ENCODE peak calls at places on chromosomes 16 and 17, in eight cellular contexts. B is activated CD8-positive, alpha-beta T cell treated with anti-CD3 and anti-CD28 coated beads, Interleukin-2, amount 10 ng/mL, durations not matched to agents 7 days and 5 days; R is trophoblast cell; O is fibroblast of gingiva; L is GM04504; H is tibial artery; E is CD8-positive, alpha-beta T cell; P is retina. A is an unnamed sample.

GRCh38 chr16:72894291-72895151 is 153.4 kb downstream of the ZFHX3 start:
- DNase-seq in H (peak), L (no peak), O (no peak), B (no peak), E (no peak), P (no peak), R (no peak), A (no peak)

GRCh38 chr17:65813306-65813705 is 251.9 kb upstream of the AXIN2 start:
- DNase-seq in P (no peak), R (no peak), O (peak), H (no peak), L (no peak), E (no peak), B (no peak), A (no peak)

GRCh38 chr16:67883872-67884261 is 818 bp upstream of the NRN1L start:
- DNase-seq in P (peak), L (no peak), R (peak), E (peak), H (peak), B (peak), O (peak), A (peak)

GRCh38 chr16:9526791-9527190 is 435.3 kb downstream of the HAPSTR1 start:
- DNase-seq in R (no peak), B (no peak), L (no peak), O (no peak), P (no peak), E (no peak), H (no peak), A (no peak)

GRCh38 chr17:83099570-83100181 is 20.3 kb downstream of the METRNL start:
- DNase-seq in P (peak), H (peak), L (no peak), E (no peak), R (no peak), B (no peak), O (no peak), A (peak)

GRCh38 chr17:20010099-20010863 is 1.1 kb downstream of the SPECC1 start:
- DNase-seq in H (peak), B (no peak), P (no peak), E (no peak), R (peak), L (no peak), O (peak), A (peak)

GRCh38 chr17:48023408-48024148 is 14.0 kb downstream of the COPZ2 start:
- DNase-seq in L (no peak), O (peak), H (peak), E (peak), B (peak), P (peak), R (peak), A (peak)

GRCh38 chr17:2982854-2983636 is 80.4 kb downstream of the OR1D5 start:
- DNase-seq in O (peak), L (peak), P (peak), E (peak), R (peak), H (peak), B (no peak), A (peak)

GRCh38 chr17:78886954-78887353 is 16.0 kb downstream of the CEP295NL start:
- DNase-seq in E (no peak), L (no peak), H (no peak), O (no peak), B (no peak), R (no peak), P (no peak), A (no peak)

GRCh38 chr17:81427446-81428120 is 32.3 kb downstream of the BAHCC1 start:
- DNase-seq in E (no peak), B (no peak), L (no peak), P (no peak), H (peak), R (no peak), O (no peak), A (no peak)

GRCh38 chr17:17809527-17810373 is 27.0 kb downstream of the SREBF1 start:
- DNase-seq in H (peak), L (no peak), B (no peak), R (peak), E (no peak), P (peak), O (peak), A (no peak)

GRCh38 chr16:84614075-84614474 is 3.8 kb downstream of the COTL1 start:
- DNase-seq in E (no peak), O (no peak), R (no peak), P (no peak), B (no peak), H (no peak), L (no peak), A (no peak)

GRCh38 chr16:89491238-89491869 is 993 bp upstream of the ANKRD11 start:
- DNase-seq in B (no peak), H (no peak), O (peak), L (no peak), E (no peak), R (peak), P (peak), A (peak)

GRCh38 chr17:12789976-12790805 is 893 bp downstream of the ARHGAP44 start:
- DNase-seq in E (no peak), B (no peak), R (peak), O (no peak), P (peak), L (no peak), H (no peak), A (no peak)

GRCh38 chr17:322006-322780 is 30.4 kb downstream of the RPH3AL start:
- DNase-seq in H (no peak), O (no peak), E (no peak), B (no peak), L (no peak), P (peak), R (no peak), A (no peak)

GRCh38 chr16:66849021-66849420 is 4.8 kb downstream of the CA7 start:
- DNase-seq in B (no peak), L (no peak), H (peak), E (no peak), P (no peak), O (no peak), R (no peak), A (no peak)

A was measured in M059J.